ENCODE peak calls at places on chromosomes 2 and 18, in five cellular contexts. R is endothelial cell of umbilical vein, Y is tibial artery, T is mesendoderm, F is spleen. M is an unnamed sample.

GRCh38 chr2:127569274-127570065 is 34.0 kb downstream of the MYO7B start:
- DNase-seq in R (peak; percentile 47), Y (peak; percentile 65), T (no peak), F (peak; percentile 43), M (peak; percentile 69)

GRCh38 chr2:174951746-174952145 is 53.4 kb downstream of the CHN1 start:
- DNase-seq in R (no peak), Y (no peak), T (no peak), F (no peak), M (peak; percentile 84)

GRCh38 chr2:120949957-120950590 is 214.4 kb downstream of the GLI2 start:
- DNase-seq in R (no peak), Y (no peak), T (no peak), F (no peak), M (no peak)

GRCh38 chr2:147051814-147052213 is 793.0 kb upstream of the ACVR2A start:
- DNase-seq in R (no peak), Y (no peak), T (no peak), F (no peak), M (no peak)

GRCh38 chr2:217273158-217273557 is 413.3 kb upstream of the TNP1 start:
- DNase-seq in R (no peak), Y (no peak), T (no peak), F (no peak), M (no peak)

GRCh38 chr2:126378176-126378575 is 277.8 kb upstream of the GYPC start:
- DNase-seq in R (no peak), Y (no peak), T (no peak), F (no peak), M (no peak)

GRCh38 chr18:55401638-55402191 is 186.3 kb downstream of the TCF4 start:
- DNase-seq in R (peak; percentile 99), Y (peak; percentile 33), T (peak; percentile 96), F (no peak), M (peak; percentile 92)

GRCh38 chr18:903703-904102 is 968 bp upstream of the ADCYAP1 start:
- DNase-seq in R (peak; percentile 42), Y (peak; percentile 44), T (peak; percentile 73), F (no peak), M (peak; percentile 42)

GRCh38 chr2:54106631-54107454 is 8.6 kb upstream of the ACYP2 start:
- DNase-seq in R (peak; percentile 69), Y (no peak), T (peak; percentile 62), F (no peak), M (peak; percentile 69)

GRCh38 chr2:96501886-96502810 is 3.0 kb downstream of the NEURL3 start:
- DNase-seq in R (no peak), Y (no peak), T (no peak), F (peak; percentile 78), M (no peak)

GRCh38 chr18:3717626-3718025 is 267.7 kb downstream of the TGIF1 start:
- DNase-seq in R (no peak), Y (no peak), T (no peak), F (no peak), M (no peak)

GRCh38 chr18:51506811-51507210 is 309.3 kb upstream of the MEX3C start:
- DNase-seq in R (no peak), Y (no peak), T (no peak), F (no peak), M (no peak)

GRCh38 chr2:11340717-11341116 is 3.7 kb downstream of the ROCK2 start:
- DNase-seq in R (no peak), Y (no peak), T (no peak), F (no peak), M (no peak)

DNA sequence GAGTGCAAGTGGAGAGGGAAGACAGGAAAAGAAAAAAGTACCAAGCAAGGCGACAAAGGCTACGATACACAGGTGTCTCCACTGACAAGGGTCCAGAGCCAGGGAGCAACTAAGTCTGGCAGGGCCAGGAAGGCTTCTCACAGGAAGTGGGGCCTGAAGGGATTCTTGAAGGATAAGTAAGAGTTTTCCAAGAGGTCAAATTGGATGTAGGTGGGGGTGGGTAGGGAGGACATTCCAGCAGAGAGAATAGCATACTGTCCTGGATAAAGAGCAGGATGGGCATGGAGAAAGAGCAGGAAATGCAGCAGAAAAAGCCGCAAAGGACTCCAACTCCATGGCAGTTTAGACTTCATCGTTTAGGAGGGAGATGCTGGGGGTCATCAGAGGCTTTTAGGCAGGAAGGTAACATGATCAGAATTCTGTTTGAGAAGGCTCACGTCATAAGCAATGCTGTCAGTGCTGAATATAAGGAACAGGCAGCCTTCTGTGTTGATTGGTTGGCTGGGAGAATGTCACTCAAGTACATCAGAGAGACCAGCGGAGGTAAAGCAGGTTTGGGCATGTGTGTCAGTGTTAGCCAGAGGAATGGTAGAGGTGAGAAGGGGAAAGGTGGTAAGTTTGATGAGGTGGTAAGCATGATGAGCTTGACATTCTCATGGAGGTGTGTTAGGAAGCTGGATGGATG is 35.1 kb downstream of the ARHGAP25 start:
- DNase-seq in R (no peak), Y (no peak), T (peak; percentile 75), F (no peak), M (peak; percentile 47)
- H3K4me1 ChIP-seq in R (peaks cover 20% of the 10 kb centered on the region), Y (peaks cover 17% of the 10 kb centered on the region), T (peaks cover 8% of the 10 kb centered on the region), F (peaks cover 100% of the 10 kb centered on the region), M (peaks cover 11% of the 10 kb centered on the region)

GRCh38 chr2:113158884-113159553 is 14.8 kb upstream of the PSD4 start:
- DNase-seq in R (no peak), Y (no peak), T (no peak), F (no peak), M (peak; percentile 29)
- H3K4me1 ChIP-seq in R (peaks cover 10% of the 10 kb centered on the region), Y (no peaks in the 10 kb centered on the region), T (peaks cover 7% of the 10 kb centered on the region), F (peaks cover 24% of the 10 kb centered on the region), M (peaks cover 5% of the 10 kb centered on the region)

GRCh38 chr2:85255813-85256581 is 71.8 kb downstream of the TGOLN2 start:
- DNase-seq in R (peak; percentile 15), Y (no peak), T (peak; percentile 97), F (peak; percentile 56), M (peak; percentile 45)
- H3K4me1 ChIP-seq in R (peaks cover 32% of the 10 kb centered on the region), Y (peaks cover 63% of the 10 kb centered on the region), T (peaks cover 31% of the 10 kb centered on the region), F (peaks cover 61% of the 10 kb centered on the region), M (peaks cover 20% of the 10 kb centered on the region)

GRCh38 chr2:68650645-68651044 is 7.3 kb downstream of the PROKR1 start:
- DNase-seq in R (no peak), Y (no peak), T (no peak), F (no peak), M (no peak)

GRCh38 chr2:68653538-68653982 is 10.2 kb downstream of the PROKR1 start:
- DNase-seq in R (peak; percentile 86), Y (peak; percentile 24), T (peak; percentile 28), F (no peak), M (peak; percentile 53)

DNA sequence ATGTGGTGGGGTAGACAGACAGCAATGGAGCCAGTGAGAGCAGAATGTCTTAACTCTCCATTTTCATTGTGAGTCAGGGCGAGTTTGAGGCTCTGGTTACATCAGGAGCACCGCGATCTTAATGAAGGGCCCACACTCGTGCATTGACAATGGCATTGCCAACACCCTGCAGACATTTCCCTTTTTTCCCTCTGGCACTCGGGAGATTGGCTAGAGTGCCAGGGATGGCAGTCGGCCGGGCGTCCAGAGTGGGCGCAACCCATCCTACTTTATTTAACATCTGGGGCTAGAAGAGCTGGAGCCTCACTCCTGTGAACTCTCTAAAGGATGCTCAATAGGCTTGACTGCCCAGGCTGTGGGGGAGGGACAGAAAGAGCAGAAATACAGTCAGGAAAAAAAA is 9.7 kb downstream of the PROKR1 start:
- DNase-seq in R (no peak), Y (no peak), T (no peak), F (no peak), M (peak; percentile 16)
- H3K4me1 ChIP-seq in R (peaks cover 17% of the 10 kb centered on the region), Y (no peaks in the 10 kb centered on the region), T (peaks cover 4% of the 10 kb centered on the region), F (peaks cover 15% of the 10 kb centered on the region), M (no peaks in the 10 kb centered on the region)

GRCh38 chr18:23127145-23127544 is 8.1 kb upstream of the CABLES1 start:
- DNase-seq in R (no peak), Y (no peak), T (no peak), F (no peak), M (no peak)

GRCh38 chr18:23121133-23121532 is 14.2 kb upstream of the CABLES1 start:
- DNase-seq in R (no peak), Y (no peak), T (no peak), F (no peak), M (no peak)

GRCh38 chr18:23131693-23132319 is 3.5 kb upstream of the CABLES1 start:
- DNase-seq in R (peak; percentile 81), Y (peak; percentile 62), T (peak; percentile 86), F (no peak), M (peak; percentile 88)

GRCh38 chr18:23129355-23130002 is 5.8 kb upstream of the CABLES1 start:
- DNase-seq in R (no peak), Y (no peak), T (no peak), F (no peak), M (no peak)

DNA sequence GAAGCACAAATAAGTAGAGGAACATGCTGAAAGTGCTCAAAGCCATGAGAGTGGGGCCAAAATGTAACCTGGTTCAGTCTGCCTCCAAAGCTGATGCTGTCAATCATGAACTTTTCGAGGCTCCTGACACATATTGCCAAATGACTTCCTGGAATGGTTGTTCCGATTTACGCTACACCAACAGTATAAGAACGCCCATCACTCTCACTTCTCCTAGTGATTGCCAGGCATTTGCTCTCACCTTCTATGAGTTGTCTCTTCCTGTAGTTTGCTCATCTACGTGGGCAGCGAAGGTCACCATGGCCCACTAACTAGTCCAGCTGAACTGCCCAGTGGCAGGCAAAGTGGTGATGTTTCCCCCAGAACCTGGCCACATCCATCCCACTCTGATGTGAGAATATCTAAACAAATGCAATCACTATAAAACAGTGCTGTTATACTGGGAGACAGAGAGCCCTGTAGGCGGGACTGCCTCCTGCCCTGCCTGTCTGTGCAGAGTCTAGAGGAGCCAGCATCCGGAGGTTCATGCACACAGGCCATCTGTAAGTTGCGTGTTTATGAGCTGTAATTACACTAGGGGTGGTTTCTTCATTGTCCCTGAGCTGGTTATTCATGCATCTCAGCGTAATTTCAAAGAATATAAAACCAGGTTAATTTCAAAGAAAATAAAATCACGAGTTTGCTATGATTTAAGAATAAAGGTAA is 8.8 kb upstream of the CABLES1 start:
- DNase-seq in R (no peak), Y (no peak), T (no peak), F (no peak), M (no peak)
- H3K4me1 ChIP-seq in R (peaks cover 17% of the 10 kb centered on the region), Y (no peaks in the 10 kb centered on the region), T (no peaks in the 10 kb centered on the region), F (peaks cover 25% of the 10 kb centered on the region), M (no peaks in the 10 kb centered on the region)

GRCh38 chr2:68768951-68769350 is 34.3 kb downstream of the ARHGAP25 start:
- DNase-seq in R (no peak), Y (no peak), T (no peak), F (no peak), M (no peak)
- H3K4me1 ChIP-seq in R (peaks cover 12% of the 10 kb centered on the region), Y (peaks cover 20% of the 10 kb centered on the region), T (peaks cover 8% of the 10 kb centered on the region), F (peaks cover 100% of the 10 kb centered on the region), M (peaks cover 11% of the 10 kb centered on the region)

DNA sequence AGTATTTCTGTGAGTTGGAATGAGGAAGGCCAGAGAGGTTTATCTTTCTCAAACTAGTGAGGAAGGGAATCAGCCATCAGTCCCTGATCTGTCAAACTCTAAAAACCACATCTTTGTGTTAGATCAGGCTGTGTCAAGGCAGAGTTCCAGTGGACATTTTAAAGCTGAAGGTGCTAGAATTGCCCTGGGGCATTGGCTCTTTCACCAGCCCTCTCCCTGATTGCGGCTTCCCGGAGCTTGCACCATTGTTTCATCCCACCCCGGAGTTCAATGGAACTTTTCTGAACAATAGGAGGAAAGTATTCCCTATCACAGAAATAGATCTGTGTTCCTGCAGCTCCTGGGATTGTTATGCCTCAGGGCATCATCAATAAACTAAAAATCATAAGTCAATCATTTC is 110.2 kb downstream of the RNF144A start:
- DNase-seq in R (no peak), Y (no peak), T (peak; percentile 67), F (no peak), M (no peak)
- H3K4me1 ChIP-seq in R (peaks cover 9% of the 10 kb centered on the region), Y (no peaks in the 10 kb centered on the region), T (no peaks in the 10 kb centered on the region), F (peaks cover 94% of the 10 kb centered on the region), M (no peaks in the 10 kb centered on the region)

GRCh38 chr2:66696374-66696773 is 261.4 kb downstream of the MEIS1 start:
- DNase-seq in R (no peak), Y (no peak), T (no peak), F (no peak), M (no peak)
- H3K4me1 ChIP-seq in R (no peaks in the 10 kb centered on the region), Y (no peaks in the 10 kb centered on the region), T (no peaks in the 10 kb centered on the region), F (no peaks in the 10 kb centered on the region), M (no peaks in the 10 kb centered on the region)